ENCODE peak calls at places on chromosome 4, in six cellular contexts. R, S, W, V, P and H are unnamed samples.

GRCh38 chr4:113080050-113080449 is 30.6 kb downstream of the ANK2 start:
- DNase-seq in R (no peak), S (peak), W (no peak), V (no peak), P (peak), H (peak)

GRCh38 chr4:2363056-2363719 is 55.3 kb downstream of the ZFYVE28 start:
- DNase-seq in R (no peak), S (no peak), W (no peak), V (no peak), P (peak), H (no peak)

GRCh38 chr4:123479944-123480343 is 83.3 kb downstream of the SPRY1 start:
- DNase-seq in R (no peak), S (no peak), W (peak), V (peak), P (no peak), H (peak)

GRCh38 chr4:156547439-156547838 is 424.2 kb downstream of the PDGFC start:
- DNase-seq in R (no peak), S (no peak), W (no peak), V (no peak), P (peak), H (peak)

GRCh38 chr4:73589261-73589847 is 30.9 kb downstream of the RASSF6 start:
- DNase-seq in R (no peak), S (no peak), W (no peak), V (no peak), P (peak), H (peak)

GRCh38 chr4:15737255-15737654 is 34.4 kb downstream of the BST1 start:
- DNase-seq in R (no peak), S (no peak), W (no peak), V (no peak), P (no peak), H (no peak)

GRCh38 chr4:112637552-112637866 is 566 bp downstream of the LARP7 start:
- DNase-seq in R (no peak), S (no peak), W (no peak), V (no peak), P (no peak), H (no peak)

GRCh38 chr4:94621491-94622080 is 136.2 kb upstream of the BMPR1B start:
- DNase-seq in R (peak), S (peak), W (peak), V (no peak), P (peak), H (peak)

GRCh38 chr4:30073001-30073710 is 647.0 kb upstream of the PCDH7 start:
- DNase-seq in R (no peak), S (no peak), W (no peak), V (no peak), P (no peak), H (peak)

GRCh38 chr4:155629183-155629825 is 37.3 kb upstream of the GUCY1A1 start:
- DNase-seq in R (no peak), S (no peak), W (no peak), V (no peak), P (no peak), H (peak)

GRCh38 chr4:184201179-184201578 is 16.5 kb downstream of the ENPP6 start:
- DNase-seq in R (no peak), S (no peak), W (no peak), V (no peak), P (no peak), H (no peak)

GRCh38 chr4:1939664-1940509 is 68.7 kb downstream of the NSD2 start:
- DNase-seq in R (no peak), S (no peak), W (no peak), V (no peak), P (peak), H (peak)

GRCh38 chr4:14994242-14994641 is 8.0 kb upstream of the CPEB2 start:
- DNase-seq in R (no peak), S (no peak), W (no peak), V (no peak), P (peak), H (peak)

GRCh38 chr4:57100979-57101629 is 9.1 kb downstream of the IGFBP7 start:
- DNase-seq in R (no peak), S (no peak), W (no peak), V (no peak), P (peak), H (no peak)

GRCh38 chr4:142278171-142278570 is 567.9 kb downstream of the INPP4B start:
- DNase-seq in R (no peak), S (no peak), W (no peak), V (no peak), P (no peak), H (no peak)

GRCh38 chr4:119284876-119285611 is 36.9 kb downstream of the FABP2 start:
- DNase-seq in R (no peak), S (no peak), W (no peak), V (no peak), P (no peak), H (no peak)

GRCh38 chr4:27397886-27398285 is 537.2 kb downstream of the STIM2 start:
- DNase-seq in R (no peak), S (no peak), W (no peak), V (no peak), P (peak), H (peak)

GRCh38 chr4:38523524-38524448 is 140.2 kb upstream of the KLF3 start:
- DNase-seq in R (no peak), S (no peak), W (no peak), V (no peak), P (no peak), H (peak)

GRCh38 chr4:106695846-106696245 is 327.3 kb upstream of the GIMD1 start:
- DNase-seq in R (no peak), S (no peak), W (no peak), V (no peak), P (peak), H (no peak)

GRCh38 chr4:36385951-36386561 is 104.6 kb downstream of the DTHD1 start:
- DNase-seq in R (peak), S (peak), W (peak), V (no peak), P (no peak), H (no peak)

GRCh38 chr4:97866821-97867556 is 276.3 kb downstream of the STPG2 start:
- DNase-seq in R (no peak), S (no peak), W (no peak), V (no peak), P (no peak), H (no peak)

GRCh38 chr4:96305030-96305429 is 465.1 kb downstream of the PDHA2 start:
- DNase-seq in R (no peak), S (no peak), W (no peak), V (no peak), P (no peak), H (no peak)

GRCh38 chr4:176755624-176756023 is 37.1 kb downstream of the VEGFC start:
- DNase-seq in R (no peak), S (no peak), W (no peak), V (no peak), P (no peak), H (peak)

GRCh38 chr4:688695-689497 is at the start of gene SLC49A3:
- DNase-seq in R (no peak), S (peak), W (no peak), V (no peak), P (no peak), H (no peak)

GRCh38 chr4:176781739-176782100 is 11.0 kb downstream of the VEGFC start:
- DNase-seq in R (no peak), S (no peak), W (no peak), V (no peak), P (no peak), H (peak)

DNA sequence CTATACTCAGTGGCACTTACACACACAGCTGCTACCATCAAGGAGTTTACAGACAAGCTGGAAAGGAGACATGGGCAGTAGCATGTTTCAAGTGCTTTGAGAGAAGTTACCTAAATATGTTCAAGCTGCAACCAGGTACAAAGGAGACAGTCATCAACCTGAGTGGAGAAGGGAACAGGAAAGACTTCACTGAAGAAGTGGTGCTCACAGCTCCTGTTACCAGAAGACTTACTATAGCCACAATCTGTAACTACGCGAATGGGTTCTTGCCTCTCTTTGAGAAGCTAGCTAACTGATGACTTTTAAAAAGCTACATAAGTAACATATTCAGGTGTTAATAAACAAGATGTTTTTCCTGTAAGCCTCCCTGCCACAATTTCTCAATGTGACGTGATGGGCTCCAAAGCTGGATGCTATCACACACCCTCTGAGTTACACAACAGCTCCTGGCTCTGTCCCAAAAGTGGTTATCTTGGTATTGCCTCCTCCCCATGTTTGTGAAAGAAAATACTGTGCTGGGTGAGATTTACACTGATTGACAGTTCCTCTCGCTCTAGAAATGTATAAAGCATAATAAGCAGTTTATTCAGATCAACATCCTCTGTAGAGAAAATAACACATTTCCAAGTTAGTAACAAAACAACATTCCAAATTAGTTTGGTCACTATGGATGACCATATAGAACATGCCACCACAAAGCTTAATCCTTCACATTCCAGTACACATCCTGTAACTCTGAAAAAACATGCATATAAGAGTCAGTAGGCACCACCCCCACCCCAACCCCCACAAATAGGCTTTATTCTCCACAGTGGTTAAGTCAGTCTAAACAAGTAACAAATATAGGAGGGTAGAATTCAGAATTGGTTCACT is 81.8 kb downstream of the FRYL start:
- DNase-seq in R (no peak), S (peak), W (no peak), V (peak), P (peak), H (peak)
- H3K4me3 ChIP-seq in R (no peak), S (no peak), W (no peak), V (no peak), P (no peak), H (peak)

GRCh38 chr4:186569533-186570192 is 14.3 kb upstream of the MTNR1A start:
- DNase-seq in R (no peak), S (no peak), W (no peak), V (no peak), P (no peak), H (no peak)

GRCh38 chr4:186566068-186566467 is 10.7 kb upstream of the MTNR1A start:
- DNase-seq in R (no peak), S (no peak), W (no peak), V (no peak), P (no peak), H (peak)

GRCh38 chr4:186570193-186570996 is 15.0 kb upstream of the MTNR1A start:
- DNase-seq in R (no peak), S (peak), W (no peak), V (no peak), P (no peak), H (peak)
- H3K4me3 ChIP-seq in R (no peak), S (no peak), W (no peak), V (no peak), P (peak), H (peak)

GRCh38 chr4:24795666-24796381 is 451 bp downstream of the SOD3 start:
- DNase-seq in R (no peak), S (no peak), W (no peak), V (no peak), P (no peak), H (no peak)
- H3K4me3 ChIP-seq in R (no peak), S (no peak), W (no peak), V (no peak), P (peak), H (no peak)

GRCh38 chr4:173191623-173192041 is 23.0 kb downstream of the GALNT7 start:
- DNase-seq in R (no peak), S (no peak), W (no peak), V (no peak), P (no peak), H (peak)
- H3K4me3 ChIP-seq in R (no peak), S (no peak), W (no peak), V (no peak), P (no peak), H (no peak)